ENCODE peak calls at places on chromosomes 11 and 22, in four cellular contexts. P is neural progenitor cell, C is amniotic stem cell, T is dorsolateral prefrontal cortex. Q is an unnamed sample.

GRCh38 chr11:65722261-65722660 is 1.7 kb upstream of the RNASEH2C start:
- DNase-seq in T (no peak), P (no peak), C (no peak), Q (no peak)

GRCh38 chr11:614583-615452 is 932 bp downstream of the IRF7 start:
- DNase-seq in P (peak), C (no peak), T (no peak), Q (no peak)

GRCh38 chr11:126352163-126352562 is 3.3 kb upstream of the ST3GAL4 start:
- DNase-seq in C (no peak), T (no peak), P (no peak), Q (no peak)

GRCh38 chr11:12508151-12508740 is 130.9 kb downstream of the PARVA start:
- DNase-seq in C (peak), T (no peak), P (no peak), Q (peak)

GRCh38 chr11:33692013-33692504 is 8.6 kb downstream of the C11orf91 start:
- DNase-seq in C (peak), T (peak), P (peak), Q (peak)

GRCh38 chr11:70942593-70942992 is 309.8 kb downstream of the SHANK2 start:
- DNase-seq in T (no peak), P (no peak), C (no peak), Q (no peak)

GRCh38 chr22:26494506-26494905 is 10.8 kb downstream of the SRRD start:
- DNase-seq in P (no peak), T (no peak), C (no peak), Q (no peak)

GRCh38 chr11:36311926-36312592 is 16.0 kb downstream of the PRR5L start:
- DNase-seq in T (no peak), C (no peak), P (no peak), Q (no peak)

GRCh38 chr22:20920881-20921203 is 3.6 kb downstream of the CRKL start:
- DNase-seq in P (no peak), C (no peak), T (no peak), Q (no peak)

GRCh38 chr11:131095501-131096185 is 179.4 kb upstream of the SNX19 start:
- DNase-seq in C (no peak), T (no peak), P (no peak), Q (no peak)

GRCh38 chr11:127485541-127485940 is 485.0 kb upstream of the KIRREL3 start:
- DNase-seq in C (no peak), P (no peak), T (no peak), Q (no peak)

GRCh38 chr11:12666905-12667304 is 7.3 kb upstream of the TEAD1 start:
- DNase-seq in C (no peak), P (no peak), T (no peak), Q (no peak)

GRCh38 chr11:2513441-2513840 is 68.6 kb downstream of the KCNQ1 start:
- DNase-seq in C (no peak), T (peak), P (no peak), Q (no peak)

GRCh38 chr11:82750643-82751139 is 17.0 kb upstream of the FAM181B start:
- DNase-seq in T (no peak), P (peak), C (no peak), Q (no peak)

Q was measured in hepatic stellate cell.